ENCODE peak calls at places on chromosomes 13 and 19, in nine cellular contexts. Q, G, V, J, L, R, S, P and B are unnamed samples.

GRCh38 chr13:49679244-49679643 is 12.0 kb downstream of the EBPL start:
- DNase-seq in Q (no peak), G (no peak), V (no peak), J (no peak), L (no peak), R (peak), S (no peak), P (no peak), B (no peak)

GRCh38 chr13:30676672-30677071 is 58.7 kb upstream of the ALOX5AP start:
- DNase-seq in Q (no peak), G (peak), V (no peak), J (no peak), L (no peak), R (no peak), S (peak), P (no peak), B (no peak)

GRCh38 chr19:5864725-5865486 is 5.4 kb downstream of the FUT5 start:
- DNase-seq in Q (no peak), G (no peak), V (no peak), J (no peak), L (no peak), R (no peak), S (no peak), P (no peak), B (no peak)

GRCh38 chr19:39080431-39080830 is 3.7 kb upstream of the ACP7 start:
- DNase-seq in Q (no peak), G (no peak), V (no peak), J (no peak), L (no peak), R (no peak), S (peak), P (no peak), B (no peak)

GRCh38 chr19:39351537-39352037 is 9.4 kb downstream of the SAMD4B start:
- DNase-seq in Q (no peak), G (peak), V (no peak), J (no peak), L (no peak), R (peak), S (no peak), P (no peak), B (no peak)

GRCh38 chr13:44402902-44403719 is 29.5 kb downstream of the SERP2 start:
- DNase-seq in Q (no peak), G (no peak), V (no peak), J (no peak), L (no peak), R (no peak), S (no peak), P (no peak), B (no peak)

GRCh38 chr13:25920277-25920676 is 131.5 kb downstream of the SHISA2 start:
- DNase-seq in Q (no peak), G (no peak), V (no peak), J (peak), L (no peak), R (no peak), S (no peak), P (no peak), B (no peak)

GRCh38 chr19:2327773-2328400 is 499 bp downstream of the LSM7 start:
- DNase-seq in Q (no peak), G (peak), V (peak), J (peak), L (no peak), R (peak), S (peak), P (no peak), B (no peak)

GRCh38 chr19:43634877-43635560 is 4.6 kb downstream of the CADM4 start:
- DNase-seq in Q (no peak), G (peak), V (no peak), J (no peak), L (peak), R (no peak), S (no peak), P (peak), B (no peak)

GRCh38 chr13:75621147-75621546 is 15.0 kb upstream of the LMO7 start:
- DNase-seq in Q (no peak), G (peak), V (no peak), J (no peak), L (no peak), R (no peak), S (no peak), P (no peak), B (no peak)

GRCh38 chr19:33235269-33235995 is 9.8 kb upstream of the SLC7A10 start:
- DNase-seq in Q (peak), G (peak), V (peak), J (no peak), L (peak), R (peak), S (peak), P (peak), B (peak)

GRCh38 chr19:8610041-8610927 is at the start of gene ADAMTS10:
- DNase-seq in Q (peak), G (peak), V (peak), J (peak), L (peak), R (no peak), S (no peak), P (peak), B (no peak)

GRCh38 chr13:38228322-38228721 is 121.3 kb upstream of the UFM1 start:
- DNase-seq in Q (no peak), G (no peak), V (no peak), J (no peak), L (no peak), R (no peak), S (no peak), P (no peak), B (no peak)

GRCh38 chr19:46731007-46731501 is 14.1 kb upstream of the PRKD2 start:
- DNase-seq in Q (no peak), G (peak), V (no peak), J (no peak), L (no peak), R (peak), S (peak), P (no peak), B (no peak)

GRCh38 chr19:13764101-13764807 is at the start of gene MRI1:
- DNase-seq in Q (peak), G (peak), V (peak), J (peak), L (peak), R (peak), S (no peak), P (peak), B (peak)

GRCh38 chr13:101475536-101475935 is 23.1 kb downstream of the ITGBL1 start:
- DNase-seq in Q (no peak), G (no peak), V (no peak), J (no peak), L (no peak), R (no peak), S (no peak), P (no peak), B (no peak)
- TF ChIP-seq CTCF in Q (no peak), G (no peak), V (peak), J (no peak), L (no peak), R (no peak), S (no peak), P (no peak), B (no peak)

GRCh38 chr13:111286162-111286561 is 34.3 kb upstream of the TEX29 start:
- DNase-seq in Q (no peak), G (no peak), V (no peak), J (no peak), L (no peak), R (no peak), S (no peak), P (no peak), B (no peak)
- TF ChIP-seq CTCF in Q (no peak), G (no peak), V (no peak), J (no peak), L (peak), R (no peak), S (no peak), P (no peak), B (no peak)

GRCh38 chr13:96968027-96968426 is 26.2 kb downstream of the OXGR1 start:
- DNase-seq in Q (no peak), G (no peak), V (no peak), J (no peak), L (no peak), R (no peak), S (no peak), P (no peak), B (no peak)

GRCh38 chr13:96966415-96967102 is 27.7 kb downstream of the OXGR1 start:
- DNase-seq in Q (no peak), G (no peak), V (no peak), J (no peak), L (no peak), R (no peak), S (no peak), P (no peak), B (no peak)

GRCh38 chr13:96963786-96964475 is 30.3 kb downstream of the OXGR1 start:
- DNase-seq in Q (no peak), G (no peak), V (no peak), J (no peak), L (no peak), R (no peak), S (peak), P (no peak), B (no peak)

DNA sequence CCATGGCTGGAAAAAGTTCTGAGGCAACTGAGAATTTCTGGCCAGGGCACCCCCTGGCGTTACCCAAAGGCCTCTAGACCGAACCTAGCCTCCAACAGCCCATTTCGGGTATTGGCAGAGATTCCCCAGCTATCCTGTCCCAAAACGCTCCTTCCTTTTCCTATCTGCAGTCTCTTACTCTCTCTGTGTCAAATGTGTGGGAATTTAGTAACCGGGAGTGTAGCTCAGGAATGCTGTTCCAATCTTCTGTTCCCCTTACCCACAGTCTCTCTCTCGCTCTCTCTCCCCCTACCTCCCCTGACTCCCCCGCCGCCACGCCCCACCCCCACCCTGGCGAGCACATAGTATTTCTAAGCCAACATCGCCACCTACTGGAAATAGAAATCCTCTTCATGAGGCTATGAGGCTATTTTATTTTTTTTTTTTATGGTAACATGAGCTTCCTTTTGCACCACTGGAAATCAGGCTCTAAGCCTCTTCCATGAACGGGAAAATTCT is 27.0 kb downstream of the OXGR1 start:
- DNase-seq in Q (no peak), G (no peak), V (no peak), J (no peak), L (no peak), R (no peak), S (no peak), P (no peak), B (no peak)
- TF ChIP-seq CTCF in Q (no peak), G (no peak), V (peak), J (no peak), L (peak), R (no peak), S (no peak), P (no peak), B (no peak)

DNA sequence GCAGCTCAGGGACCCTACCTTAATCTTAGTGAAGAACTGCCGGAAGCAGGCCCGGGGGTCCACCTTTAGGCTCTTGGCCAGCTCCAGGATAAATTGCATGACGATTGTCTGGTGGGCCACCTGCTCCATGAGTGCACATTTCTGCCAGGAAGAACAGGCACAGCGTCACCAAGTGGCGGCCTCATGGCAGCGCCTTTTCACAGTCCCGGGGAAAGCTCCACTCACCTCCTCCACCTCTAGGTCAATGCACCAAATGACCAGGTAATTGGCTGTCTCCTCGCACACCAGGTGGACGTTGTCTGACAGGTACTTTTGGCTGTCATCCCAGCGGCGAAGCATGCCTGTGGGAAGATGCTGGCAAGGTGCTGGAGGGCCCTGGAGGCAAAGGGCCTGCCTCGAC is 8.3 kb downstream of the CDC37 start:
- DNase-seq in Q (no peak), G (no peak), V (no peak), J (no peak), L (no peak), R (no peak), S (no peak), P (no peak), B (no peak)
- TF ChIP-seq CTCF in Q (no peak), G (no peak), V (no peak), J (no peak), L (no peak), R (no peak), S (no peak), P (no peak), B (no peak)

DNA sequence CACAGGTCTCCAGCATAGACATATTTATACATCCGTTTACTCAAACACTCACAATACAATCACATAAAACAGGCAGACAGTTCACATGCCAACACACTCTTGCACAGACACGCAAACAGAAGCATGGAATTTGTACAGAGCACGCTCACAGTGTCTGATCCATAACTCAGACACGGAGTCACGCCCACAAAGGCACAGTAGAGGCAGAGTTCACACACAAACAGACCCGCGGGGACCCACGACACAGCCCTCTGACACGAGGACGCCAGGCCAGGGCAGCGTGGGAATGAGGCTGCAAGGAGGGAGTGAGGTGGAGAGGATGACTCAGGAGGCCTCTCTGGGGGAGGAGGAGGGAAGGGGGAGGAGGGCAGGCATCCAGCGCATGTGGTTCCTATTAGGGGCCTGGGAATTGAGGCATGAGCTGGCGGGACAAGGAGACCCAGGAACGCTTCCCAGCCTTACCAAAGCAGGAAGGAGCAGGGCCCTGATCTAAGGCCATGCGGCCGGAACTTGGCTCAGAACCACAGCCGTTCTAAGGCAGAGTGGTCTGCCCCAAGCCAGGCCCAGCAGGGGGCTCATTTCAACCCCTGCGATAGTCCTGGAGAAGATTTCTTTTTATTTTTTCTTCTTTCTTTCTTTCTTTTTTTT is 9.1 kb upstream of the OLFM2 start:
- DNase-seq in Q (peak), G (peak), V (no peak), J (no peak), L (no peak), R (no peak), S (peak), P (peak), B (peak)
- TF ChIP-seq CTCF in Q (peak), G (peak), V (no peak), J (no peak), L (no peak), R (no peak), S (no peak), P (no peak), B (no peak)

GRCh38 chr13:95601906-95602305 is 42.6 kb downstream of the DZIP1 start:
- DNase-seq in Q (no peak), G (no peak), V (no peak), J (no peak), L (no peak), R (no peak), S (no peak), P (no peak), B (no peak)

GRCh38 chr13:95603887-95604533 is 40.5 kb downstream of the DZIP1 start:
- DNase-seq in Q (no peak), G (no peak), V (no peak), J (no peak), L (no peak), R (no peak), S (peak), P (no peak), B (peak)

GRCh38 chr13:95605426-95606125 is 38.9 kb downstream of the DZIP1 start:
- DNase-seq in Q (no peak), G (no peak), V (no peak), J (no peak), L (no peak), R (no peak), S (no peak), P (no peak), B (no peak)

GRCh38 chr13:95607363-95607762 is 37.1 kb downstream of the DZIP1 start:
- DNase-seq in Q (no peak), G (no peak), V (no peak), J (no peak), L (no peak), R (no peak), S (peak), P (no peak), B (no peak)

DNA sequence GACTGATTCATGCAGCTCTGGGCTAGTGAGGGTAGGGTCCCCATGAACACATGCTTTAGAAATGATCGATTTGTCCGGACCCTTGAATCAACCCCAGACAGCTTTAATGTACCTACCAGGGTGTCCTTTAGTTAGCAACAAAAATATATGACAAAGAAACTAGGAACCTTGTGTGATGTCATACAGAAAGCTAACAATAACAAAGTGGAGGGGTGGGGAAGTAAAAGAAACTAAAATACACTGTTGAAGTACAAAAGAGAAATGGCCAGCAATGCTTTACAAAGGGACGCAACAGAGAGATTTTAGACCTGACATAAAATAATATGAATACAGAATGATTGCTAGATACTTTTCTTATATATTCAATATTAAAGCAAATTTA is 40.0 kb downstream of the DZIP1 start:
- DNase-seq in Q (no peak), G (no peak), V (no peak), J (no peak), L (no peak), R (no peak), S (peak), P (no peak), B (no peak)
- TF ChIP-seq CTCF in Q (no peak), G (no peak), V (no peak), J (no peak), L (no peak), R (no peak), S (no peak), P (no peak), B (no peak)

GRCh38 chr19:4063369-4064072 is 3.2 kb downstream of the ZBTB7A start:
- DNase-seq in Q (no peak), G (no peak), V (no peak), J (no peak), L (no peak), R (peak), S (no peak), P (no peak), B (no peak)
- TF ChIP-seq CTCF in Q (no peak), G (peak), V (no peak), J (no peak), L (no peak), R (no peak), S (peak), P (no peak), B (no peak)

DNA sequence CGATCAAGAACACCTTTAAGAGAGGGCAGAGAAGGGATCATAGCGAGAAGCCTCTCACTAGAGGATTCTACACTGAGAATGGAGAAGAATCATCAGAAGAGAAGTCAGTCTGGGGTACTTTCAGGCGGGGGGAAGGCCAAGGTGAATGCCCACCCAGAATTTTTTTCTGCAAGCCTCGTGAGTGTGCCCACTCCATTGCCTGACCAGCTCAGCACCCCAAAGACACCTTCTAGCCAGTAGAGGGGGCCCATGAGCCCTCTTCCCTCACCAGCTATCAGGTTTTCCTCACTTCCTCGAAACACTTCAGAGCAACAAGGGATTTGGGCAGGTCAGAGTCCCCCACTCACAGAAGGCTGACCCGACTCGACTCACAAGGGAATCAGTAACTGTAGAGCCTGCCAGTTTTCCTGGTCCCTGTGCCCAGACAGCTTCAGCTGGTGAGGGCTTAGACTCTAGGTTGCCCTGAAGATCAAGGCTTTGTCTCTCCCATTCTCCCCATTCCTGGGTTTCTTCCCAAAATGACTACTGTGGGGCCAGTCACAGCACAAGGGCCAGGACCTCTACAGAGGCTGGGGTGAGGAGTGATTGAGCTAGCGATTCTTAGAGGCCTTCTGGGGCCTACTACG is 18.4 kb downstream of the NLRP13 start:
- DNase-seq in Q (no peak), G (no peak), V (no peak), J (no peak), L (no peak), R (peak), S (no peak), P (no peak), B (no peak)
- TF ChIP-seq CTCF in Q (no peak), G (no peak), V (no peak), J (peak), L (no peak), R (peak), S (no peak), P (no peak), B (no peak)

GRCh38 chr19:30221176-30221575 is 151.0 kb upstream of the ZNF536 start:
- DNase-seq in Q (no peak), G (no peak), V (no peak), J (no peak), L (no peak), R (no peak), S (no peak), P (no peak), B (no peak)

GRCh38 chr19:30222428-30222873 is 149.7 kb upstream of the ZNF536 start:
- DNase-seq in Q (no peak), G (no peak), V (peak), J (no peak), L (peak), R (peak), S (no peak), P (peak), B (peak)

GRCh38 chr19:30217461-30217860 is 154.7 kb upstream of the ZNF536 start:
- DNase-seq in Q (no peak), G (no peak), V (no peak), J (no peak), L (no peak), R (no peak), S (no peak), P (no peak), B (no peak)

GRCh38 chr19:30216453-30216852 is 155.7 kb upstream of the ZNF536 start:
- DNase-seq in Q (no peak), G (no peak), V (no peak), J (no peak), L (no peak), R (no peak), S (no peak), P (no peak), B (no peak)

GRCh38 chr19:30219682-30220081 is 152.5 kb upstream of the ZNF536 start:
- DNase-seq in Q (no peak), G (no peak), V (no peak), J (no peak), L (no peak), R (no peak), S (no peak), P (no peak), B (no peak)
- TF ChIP-seq CTCF in Q (no peak), G (no peak), V (no peak), J (no peak), L (no peak), R (no peak), S (no peak), P (no peak), B (no peak)

DNA sequence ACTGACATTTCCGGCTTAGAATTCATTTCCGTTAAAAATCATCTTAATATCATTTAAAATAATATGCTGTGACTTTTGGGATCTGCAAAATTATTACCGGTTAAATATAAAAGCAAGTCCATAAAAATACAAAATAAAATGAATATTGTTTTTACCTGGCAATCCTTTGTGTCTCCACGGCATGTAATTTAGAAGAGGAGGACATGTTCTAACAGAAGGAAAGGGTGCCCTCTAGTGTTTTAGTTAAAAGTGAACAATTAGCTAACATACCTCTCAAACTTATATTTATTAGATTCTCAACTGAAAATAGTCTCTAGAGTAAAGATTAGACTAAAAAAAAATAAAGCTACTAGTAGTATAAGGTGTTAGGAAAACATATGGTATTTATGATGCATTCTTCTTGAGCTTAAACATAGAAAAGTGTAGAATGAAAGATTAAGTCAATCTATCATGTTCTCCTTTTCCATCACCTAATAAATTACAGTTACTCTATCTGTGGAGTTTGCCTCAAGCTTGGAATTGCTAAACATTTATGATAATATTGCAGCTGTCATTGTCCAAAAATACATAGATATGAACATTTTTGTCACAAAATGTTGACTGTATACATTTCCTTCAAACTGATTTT is 676.7 kb upstream of the SPRY2 start:
- DNase-seq in Q (no peak), G (peak), V (no peak), J (peak), L (no peak), R (peak), S (peak), P (peak), B (no peak)
- TF ChIP-seq CTCF in Q (peak), G (peak), V (peak), J (no peak), L (peak), R (peak), S (peak), P (peak), B (peak)